ENCODE peak calls at places on chromosomes 6 and 20, in four cellular contexts. C is GM12878, W is GM12891, L is K562. T is an unnamed sample.

GRCh38 chr20:57392130-57392445 is 892 bp downstream of the RBM38 start:
- DNase-seq in C (no peak), W (no peak), L (no peak), T (no peak)

GRCh38 chr6:170085475-170086401 is 205.1 kb downstream of the DLL1 start:
- DNase-seq in C (no peak), W (no peak), L (no peak), T (no peak)

GRCh38 chr6:11392778-11393507 is 144.6 kb upstream of the TMEM170B start:
- DNase-seq in C (no peak), W (no peak), L (no peak), T (no peak)

GRCh38 chr20:4610871-4611270 is 110.8 kb upstream of the PRND start:
- DNase-seq in C (no peak), W (no peak), L (no peak), T (no peak)

GRCh38 chr6:127952831-127953230 is 52.0 kb upstream of the THEMIS start:
- DNase-seq in C (no peak), W (no peak), L (no peak), T (no peak)

GRCh38 chr6:6333498-6333897 is 13.0 kb upstream of the F13A1 start:
- DNase-seq in C (no peak), W (no peak), L (no peak), T (peak; percentile 59)

GRCh38 chr20:49948809-49949507 is 12.8 kb downstream of the RNF114 start:
- DNase-seq in C (no peak), W (no peak), L (no peak), T (peak; percentile 47)

GRCh38 chr20:42277203-42277602 is 659.0 kb upstream of the CHD6 start:
- DNase-seq in C (no peak), W (no peak), L (no peak), T (no peak)

GRCh38 chr6:1312444-1313363 is 806 bp downstream of the FOXQ1 start:
- DNase-seq in C (no peak), W (no peak), L (no peak), T (peak; percentile 82)

GRCh38 chr20:12535316-12535715 is 473.5 kb upstream of the SPTLC3 start:
- DNase-seq in C (no peak), W (no peak), L (no peak), T (no peak)

GRCh38 chr6:98957440-98957839 is 9.7 kb upstream of the FBXL4 start:
- DNase-seq in C (no peak), W (no peak), L (no peak), T (no peak)

GRCh38 chr20:38770546-38770945 is 22.3 kb downstream of the ACTR5 start:
- DNase-seq in C (no peak), W (no peak), L (no peak), T (no peak)

GRCh38 chr6:117195728-117196127 is 69.6 kb upstream of the VGLL2 start:
- DNase-seq in C (no peak), W (no peak), L (no peak), T (no peak)

GRCh38 chr6:50471041-50471440 is 242.3 kb upstream of the TFAP2D start:
- DNase-seq in C (no peak), W (no peak), L (no peak), T (no peak)

GRCh38 chr20:30376767-30377658 is 880.5 kb upstream of the DEFB115 start:
- DNase-seq in C (peak; percentile 28), W (peak; percentile 8), L (peak; percentile 86), T (no peak)

GRCh38 chr6:129498950-129499870 is 210.8 kb downstream of the ARHGAP18 start:
- DNase-seq in C (no peak), W (no peak), L (peak; percentile 47), T (peak; percentile 49)

GRCh38 chr6:106163446-106163965 is 77.4 kb downstream of the PRDM1 start:
- DNase-seq in C (peak; percentile 69), W (no peak), L (no peak), T (peak; percentile 81)

GRCh38 chr6:104940881-104941693 is 15.8 kb upstream of the LIN28B start:
- DNase-seq in C (no peak), W (peak; percentile 33), L (peak; percentile 80), T (no peak)

GRCh38 chr6:167098825-167099225 is 24.1 kb upstream of the CCR6 start:
- DNase-seq in C (peak; percentile 80), W (no peak), L (no peak), T (no peak)

GRCh38 chr6:157273756-157274088 is 49.6 kb downstream of the TMEM242 start:
- DNase-seq in C (no peak), W (peak; percentile 81), L (peak; percentile 88), T (no peak)

GRCh38 chr20:31569163-31570020 is 35.7 kb upstream of the ID1 start:
- DNase-seq in C (no peak), W (no peak), L (peak; percentile 54), T (no peak)

GRCh38 chr6:168948002-168948401 is 305.6 kb downstream of the THBS2 start:
- DNase-seq in C (no peak), W (no peak), L (no peak), T (no peak)

GRCh38 chr6:51472745-51473483 is 614.5 kb downstream of the PKHD1 start:
- DNase-seq in C (no peak), W (no peak), L (no peak), T (no peak)

GRCh38 chr6:14281831-14282230 is 164.3 kb downstream of the CD83 start:
- DNase-seq in C (no peak), W (no peak), L (no peak), T (no peak)

GRCh38 chr20:38303908-38304379 is at the start of gene BPI:
- DNase-seq in C (no peak), W (no peak), L (no peak), T (peak; percentile 81)

GRCh38 chr6:151674578-151674977 is 132.9 kb upstream of the ESR1 start:
- DNase-seq in C (no peak), W (no peak), L (no peak), T (no peak)

GRCh38 chr6:168515376-168515775 is 74.4 kb downstream of the SMOC2 start:
- DNase-seq in C (no peak), W (no peak), L (no peak), T (no peak)

GRCh38 chr6:28811873-28812272 is 111.9 kb downstream of the TRIM27 start:
- DNase-seq in C (no peak), W (no peak), L (peak; percentile 63), T (no peak)

GRCh38 chr20:37992802-37993538 is 40.3 kb downstream of the TTI1 start:
- DNase-seq in C (no peak), W (peak; percentile 31), L (peak; percentile 79), T (peak; percentile 25)

GRCh38 chr20:1434571-1435336 is 31.9 kb downstream of the NSFL1C start:
- DNase-seq in C (peak; percentile 78), W (no peak), L (peak; percentile 66), T (peak; percentile 94)

GRCh38 chr6:166855416-166855815 is 100.9 kb downstream of the RNASET2 start:
- DNase-seq in C (no peak), W (no peak), L (no peak), T (peak; percentile 15)

GRCh38 chr20:62123450-62124118 is 1.3 kb downstream of the LSM14B start:
- DNase-seq in C (no peak), W (no peak), L (no peak), T (peak; percentile 20)

GRCh38 chr6:9537381-9537780 is 877.5 kb downstream of the TFAP2A start:
- DNase-seq in C (no peak), W (no peak), L (no peak), T (no peak)

GRCh38 chr6:39335780-39336541 is 13.5 kb upstream of the KCNK16 start:
- DNase-seq in C (no peak), W (no peak), L (no peak), T (peak; percentile 48)

GRCh38 chr6:157985378-157986155 is 3.9 kb downstream of the SYNJ2 start:
- DNase-seq in C (no peak), W (no peak), L (no peak), T (no peak)

GRCh38 chr6:4153514-4153985 is 18.2 kb upstream of the ECI2 start:
- DNase-seq in C (no peak), W (no peak), L (no peak), T (no peak)

GRCh38 chr6:144898052-144898689 is 613.0 kb downstream of the UTRN start:
- DNase-seq in C (no peak), W (no peak), L (no peak), T (no peak)

GRCh38 chr6:168517742-168518347 is 76.9 kb downstream of the SMOC2 start:
- DNase-seq in C (no peak), W (no peak), L (no peak), T (no peak)

GRCh38 chr20:10639762-10640556 is 33.8 kb downstream of the JAG1 start:
- DNase-seq in C (no peak), W (no peak), L (no peak), T (no peak)

GRCh38 chr6:15399651-15400470 is 154.0 kb downstream of the JARID2 start:
- DNase-seq in C (no peak), W (no peak), L (peak; percentile 82), T (peak; percentile 23)
- TF ChIP-seq SPI1 in C (no peak), W (no peak), L (no peak), T (no peak)

DNA sequence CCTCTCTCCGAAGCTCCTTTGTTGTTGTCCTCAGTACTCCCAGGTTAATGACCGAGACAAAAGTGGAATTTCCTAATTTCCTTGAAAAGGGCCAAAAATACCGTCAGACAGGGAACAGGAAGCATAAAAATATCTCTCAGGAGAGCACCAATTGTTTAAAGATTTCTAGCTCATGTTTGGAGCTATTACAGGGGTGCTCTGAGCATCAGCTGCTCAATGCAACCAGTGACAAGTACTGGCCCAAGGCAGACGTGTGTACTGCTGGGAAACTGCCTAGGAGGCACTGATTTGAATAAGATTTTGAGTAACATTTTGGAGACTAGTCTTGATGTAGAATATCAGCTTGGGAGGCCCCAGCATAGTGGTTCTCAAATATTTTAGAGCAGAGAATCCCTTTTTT is 17.3 kb downstream of the LAMA4 start:
- DNase-seq in C (no peak), W (no peak), L (no peak), T (no peak)
- TF ChIP-seq SPI1 in C (no peak), W (no peak), L (no peak), T (no peak)

DNA sequence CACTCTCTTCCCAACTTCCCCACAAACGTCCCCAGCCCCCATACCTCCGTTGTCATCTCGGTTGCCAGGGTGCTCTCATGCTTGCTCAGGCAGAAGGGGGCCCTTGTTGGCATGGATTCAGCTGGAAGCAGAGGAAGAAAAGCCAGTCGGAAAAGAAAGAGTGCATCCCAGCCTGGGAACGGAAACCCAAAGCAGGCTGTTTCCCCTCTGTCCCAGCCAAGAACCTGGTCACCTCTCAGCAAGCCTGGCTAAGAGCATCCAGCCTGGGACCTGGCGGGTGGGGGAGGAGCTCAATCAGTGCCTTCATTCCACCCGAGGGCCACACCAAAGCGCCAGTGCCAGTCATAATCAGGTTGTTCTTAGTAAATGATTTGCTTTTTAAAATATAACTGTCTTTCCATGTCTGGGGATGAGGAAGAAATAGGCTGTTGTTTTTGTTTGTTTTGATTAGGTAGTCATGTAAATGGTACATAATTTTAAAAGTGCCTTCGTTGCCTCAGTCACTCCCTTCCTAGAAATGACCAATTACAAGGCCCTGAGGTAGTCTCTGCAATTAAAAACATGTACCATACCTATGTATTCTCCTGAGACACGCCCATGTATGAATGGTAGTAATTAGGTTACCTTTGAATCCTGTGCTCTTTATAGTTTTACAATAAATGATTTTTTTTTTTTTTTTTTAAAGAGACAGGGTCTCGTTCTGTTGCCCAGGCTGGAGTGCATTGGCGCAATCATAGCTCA is 21.1 kb downstream of the CHMP4B start:
- DNase-seq in C (no peak), W (no peak), L (no peak), T (no peak)
- TF ChIP-seq SPI1 in C (no peak), W (no peak), L (no peak), T (no peak)

GRCh38 chr6:74731921-74732320 is 473.9 kb downstream of the COL12A1 start:
- DNase-seq in C (no peak), W (no peak), L (no peak), T (no peak)
- TF ChIP-seq SPI1 in C (no peak), W (no peak), L (no peak), T (no peak)